ENCODE peak calls at places on chromosome 1, in seven cellular contexts. R is CD4-positive, alpha-beta memory T cell; X is cardiac fibroblast; N is hepatocyte; H is breast epithelium; S is thoracic aorta; Y is gastrocnemius medialis. O is an unnamed sample.

GRCh38 chr1:182781849-182782586 is 7.6 kb upstream of the NPL start:
- DNase-seq in R (peak; percentile 64), H (peak; percentile 65), N (peak; percentile 78), X (peak; percentile 72), Y (peak; percentile 40), S (no peak), O (peak; percentile 74)

GRCh38 chr1:10796029-10796944 is at the start of gene CASZ1:
- DNase-seq in R (no peak), H (peak; percentile 88), N (peak; percentile 93), S (peak; percentile 13), X (peak; percentile 93), Y (peak; percentile 71), O (peak; percentile 79)

GRCh38 chr1:92916899-92917298 is 44.4 kb downstream of the DIPK1A start:
- DNase-seq in R (no peak), X (no peak), Y (no peak), S (no peak), H (no peak), N (no peak), O (no peak)

GRCh38 chr1:243548516-243548915 is 292.7 kb downstream of the SDCCAG8 start:
- DNase-seq in H (no peak), X (no peak), N (no peak), Y (no peak), R (no peak), S (no peak), O (no peak)

GRCh38 chr1:226635456-226635941 is 86.9 kb downstream of the STUM start:
- DNase-seq in X (no peak), H (peak; percentile 37), Y (no peak), R (peak; percentile 45), S (no peak), N (no peak), O (peak; percentile 46)

GRCh38 chr1:204868340-204868700 is 2.3 kb upstream of the NFASC start:
- DNase-seq in H (no peak), S (no peak), Y (no peak), N (no peak), X (no peak), R (no peak), O (peak; percentile 63)

GRCh38 chr1:26081267-26082019 is 14.0 kb upstream of the TRIM63 start:
- DNase-seq in R (no peak), S (no peak), Y (peak; percentile 76), X (no peak), N (no peak), H (no peak), O (peak; percentile 73)

GRCh38 chr1:207833956-207834660 is 76.8 kb downstream of the CD34 start:
- DNase-seq in N (no peak), Y (no peak), H (no peak), X (no peak), R (no peak), S (no peak), O (no peak)

GRCh38 chr1:173405758-173406344 is 71.3 kb upstream of the PRDX6 start:
- DNase-seq in S (no peak), Y (no peak), N (no peak), R (no peak), H (no peak), X (peak; percentile 35), O (no peak)

GRCh38 chr1:45551684-45552083 is 1.1 kb downstream of the AKR1A1 start:
- DNase-seq in N (no peak), Y (no peak), R (no peak), H (no peak), S (no peak), X (no peak), O (no peak)

GRCh38 chr1:158898722-158899121 is 32.6 kb upstream of the PYHIN1 start:
- DNase-seq in R (no peak), N (no peak), Y (no peak), H (no peak), X (no peak), S (no peak), O (no peak)
- H3K4me3 ChIP-seq in R (no peak overlapping the region), N (no peak overlapping the region), Y (no peak overlapping the region), H (no peak overlapping the region), X (no peak overlapping the region), S (no peak overlapping the region), O (no peak overlapping the region)

GRCh38 chr1:227949954-227950734 is 2.4 kb upstream of the WNT9A start:
- DNase-seq in S (no peak), R (no peak), N (no peak), Y (no peak), H (peak; percentile 38), X (no peak), O (no peak)

GRCh38 chr1:227949341-227949921 is 1.7 kb upstream of the WNT9A start:
- DNase-seq in X (no peak), H (peak; percentile 35), R (no peak), Y (no peak), S (no peak), N (no peak), O (no peak)

GRCh38 chr1:227947425-227947677 is 381 bp downstream of the WNT9A start:
- DNase-seq in S (no peak), H (peak; percentile 49), X (peak; percentile 11), N (no peak), R (no peak), Y (no peak), O (no peak)

GRCh38 chr1:227947678-227948492 is at the start of gene WNT9A:
- DNase-seq in S (no peak), Y (no peak), N (peak; percentile 86), R (no peak), X (peak; percentile 54), H (peak; percentile 50), O (peak; percentile 74)

GRCh38 chr1:227948493-227949260 is 945 bp upstream of the WNT9A start:
- DNase-seq in R (no peak), X (no peak), Y (no peak), H (peak; percentile 31), S (no peak), N (no peak), O (peak; percentile 14)
- H3K4me3 ChIP-seq in R (no peak overlapping the region), X (peak overlapping the region; percentile 43), Y (peak overlapping the region; percentile 67), H (peak overlapping the region; percentile 70), S (peak overlapping the region; percentile 74), N (peak overlapping the region; percentile 58), O (peak overlapping the region; percentile 80)

GRCh38 chr1:110393286-110393685 is 2.5 kb upstream of the SLC16A4 start:
- DNase-seq in N (no peak), H (no peak), R (no peak), S (no peak), Y (no peak), X (peak; percentile 28), O (no peak)

GRCh38 chr1:110390692-110391232 is at the start of gene SLC16A4:
- DNase-seq in Y (no peak), H (no peak), N (peak; percentile 51), X (peak; percentile 67), S (no peak), R (no peak), O (no peak)

GRCh38 chr1:110393691-110394564 is 3.1 kb upstream of the SLC16A4 start:
- DNase-seq in R (no peak), H (no peak), X (peak; percentile 65), N (peak; percentile 70), S (no peak), Y (no peak), O (no peak)

GRCh38 chr1:110387048-110387748 is 3.6 kb downstream of the SLC16A4 start:
- DNase-seq in S (no peak), R (no peak), H (no peak), X (no peak), N (no peak), Y (no peak), O (no peak)

GRCh38 chr1:110390096-110390495 is 730 bp downstream of the SLC16A4 start:
- DNase-seq in S (no peak), H (no peak), Y (no peak), R (no peak), N (peak; percentile 62), X (peak; percentile 70), O (peak; percentile 58)
- H3K4me3 ChIP-seq in S (peak overlapping the region; percentile 70), H (peak overlapping the region; percentile 65), Y (peak overlapping the region; percentile 35), R (no peak overlapping the region), N (no peak overlapping the region), X (no peak overlapping the region), O (peak overlapping the region; percentile 43)

DNA sequence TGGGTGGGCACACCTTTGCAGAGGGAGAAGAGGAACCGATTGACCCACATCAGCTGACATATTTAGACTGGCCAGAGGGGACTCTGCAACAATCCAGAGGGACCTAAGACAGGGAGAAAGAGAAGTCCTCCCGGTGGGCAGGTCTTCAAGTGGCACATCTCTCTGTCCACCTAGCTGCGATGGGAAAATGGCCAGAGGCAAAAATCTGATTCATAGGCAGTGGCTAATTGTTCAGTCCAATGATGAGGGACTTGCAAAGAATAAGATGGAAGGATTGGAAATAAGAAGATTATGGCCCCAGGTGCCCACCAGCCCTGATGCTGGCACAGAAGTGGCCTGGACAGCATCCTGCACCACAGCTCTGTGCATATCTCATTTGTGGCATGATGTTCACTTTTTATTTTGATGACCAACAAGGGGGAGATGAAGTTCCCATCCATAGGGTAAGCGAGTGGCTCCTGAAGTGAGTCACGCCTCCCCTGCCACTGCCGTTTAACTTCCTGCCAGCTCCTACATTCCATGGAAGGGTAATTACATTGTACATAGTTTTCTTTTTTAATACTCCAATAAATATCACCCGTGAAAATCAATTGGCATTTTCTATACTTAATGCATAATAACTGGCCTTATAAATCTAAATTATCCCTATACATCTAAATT is 659.6 kb downstream of the MATN1 start:
- DNase-seq in S (no peak), R (no peak), H (no peak), X (no peak), Y (no peak), N (no peak), O (no peak)
- H3K4me3 ChIP-seq in S (no peak overlapping the region), R (no peak overlapping the region), H (no peak overlapping the region), X (no peak overlapping the region), Y (no peak overlapping the region), N (no peak overlapping the region), O (no peak overlapping the region)

DNA sequence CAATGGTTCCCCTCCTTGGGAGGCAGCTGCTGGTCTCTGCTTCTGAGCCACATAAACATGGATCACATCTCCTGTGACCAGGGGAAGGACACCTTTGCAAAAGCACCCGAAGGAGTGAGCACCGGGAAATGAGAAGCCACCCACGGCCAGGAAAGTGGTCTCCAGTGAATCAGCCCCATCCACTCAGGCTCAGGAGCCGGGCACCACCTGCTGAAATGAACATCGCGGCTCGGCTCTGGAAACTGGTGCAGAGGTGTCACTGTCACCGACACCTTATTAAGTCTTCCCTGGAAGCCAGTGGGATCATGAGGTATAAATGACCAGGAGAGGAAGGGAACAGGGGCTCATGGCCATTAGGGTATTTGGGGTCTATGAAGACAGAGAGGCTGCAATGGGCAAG is 207.2 kb upstream of the C1orf174 start:
- DNase-seq in Y (no peak), S (no peak), X (no peak), R (no peak), H (no peak), N (no peak), O (no peak)
- H3K4me3 ChIP-seq in Y (no peak overlapping the region), S (no peak overlapping the region), X (no peak overlapping the region), R (no peak overlapping the region), H (no peak overlapping the region), N (no peak overlapping the region), O (no peak overlapping the region)

GRCh38 chr1:229430761-229431269 is 3.1 kb downstream of the ACTA1 start:
- DNase-seq in H (no peak), R (peak; percentile 37), X (peak; percentile 59), S (no peak), Y (no peak), N (peak; percentile 79), O (peak; percentile 83)
- H3K4me3 ChIP-seq in H (peak overlapping the region; percentile 64), R (no peak overlapping the region), X (no peak overlapping the region), S (peak overlapping the region; percentile 13), Y (no peak overlapping the region), N (no peak overlapping the region), O (peak overlapping the region; percentile 70)

DNA sequence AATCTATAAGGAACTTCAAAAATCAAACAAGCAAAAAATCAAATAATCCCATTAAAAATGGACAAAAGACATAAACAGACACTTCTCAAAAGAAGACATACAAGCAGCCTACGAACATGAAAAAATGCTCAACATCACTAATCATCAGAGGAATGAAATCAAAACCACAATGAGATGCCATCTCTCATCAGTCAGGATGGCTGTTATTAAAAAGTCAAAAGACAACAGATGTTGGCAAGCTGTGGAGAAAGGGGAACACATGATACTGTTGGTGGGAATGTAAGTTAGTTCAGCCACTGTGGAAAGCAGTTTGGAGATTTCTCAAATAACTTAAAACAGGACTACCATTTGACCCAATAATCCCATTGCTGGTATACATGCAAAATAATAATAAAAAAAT is 226.4 kb downstream of the S1PR1 start:
- DNase-seq in Y (no peak), N (no peak), S (no peak), X (no peak), H (no peak), R (no peak), O (no peak)
- H3K4me3 ChIP-seq in Y (no peak overlapping the region), N (no peak overlapping the region), S (no peak overlapping the region), X (no peak overlapping the region), H (no peak overlapping the region), R (no peak overlapping the region), O (no peak overlapping the region)

O was measured in psoas muscle.